ENCODE peak calls at places on chromosomes 3 and 15, in five cellular contexts. X, D, Z, O and I are unnamed samples.

GRCh38 chr3:163939926-163940325 is 1138.4 kb downstream of the SI start:
- DNase-seq in Z (no peak), X (no peak), D (no peak), O (no peak), I (no peak)

GRCh38 chr15:61653110-61653509 is 407.1 kb downstream of the VPS13C start:
- DNase-seq in Z (no peak), X (no peak), D (no peak), O (no peak), I (no peak)

GRCh38 chr3:12301513-12301912 is 12.6 kb downstream of the PPARG start:
- DNase-seq in D (no peak), O (no peak), X (no peak), Z (no peak), I (no peak)

GRCh38 chr3:116836286-116836685 is 126.7 kb downstream of the TUSC7 start:
- DNase-seq in D (no peak), X (no peak), O (no peak), Z (no peak), I (no peak)

GRCh38 chr15:60384052-60384451 is 13.7 kb downstream of the ANXA2 start:
- DNase-seq in Z (no peak), D (no peak), O (no peak), X (no peak), I (no peak)

GRCh38 chr15:98800437-98801233 is 152.3 kb downstream of the IGF1R start:
- DNase-seq in Z (no peak), D (no peak), X (no peak), O (peak), I (no peak)

GRCh38 chr3:193894121-193894863 is 241.7 kb upstream of the HES1 start:
- DNase-seq in Z (no peak), X (no peak), D (no peak), O (no peak), I (no peak)

GRCh38 chr3:72892870-72893269 is 5.0 kb downstream of the GXYLT2 start:
- DNase-seq in D (no peak), Z (no peak), O (no peak), X (no peak), I (no peak)

GRCh38 chr3:30310251-30310954 is 296.0 kb upstream of the TGFBR2 start:
- DNase-seq in Z (no peak), O (no peak), D (no peak), X (no peak), I (no peak)

GRCh38 chr15:90143176-90143655 is 40.9 kb upstream of the IDH2 start:
- DNase-seq in X (no peak), D (peak), O (peak), Z (peak), I (peak)

GRCh38 chr15:36688310-36689102 is 109.1 kb downstream of the CDIN1 start:
- DNase-seq in D (no peak), X (no peak), O (no peak), Z (no peak), I (no peak)

GRCh38 chr3:108091498-108092259 is 848 bp upstream of the CD47 start:
- DNase-seq in O (no peak), X (no peak), D (peak), Z (no peak), I (peak)

GRCh38 chr15:92667291-92667904 is 11.8 kb upstream of the FAM174B start:
- DNase-seq in Z (no peak), D (no peak), O (peak), X (no peak), I (no peak)

GRCh38 chr3:184822654-184823053 is 10.7 kb downstream of the VPS8 start:
- DNase-seq in O (no peak), D (no peak), Z (no peak), X (no peak), I (no peak)

GRCh38 chr3:36663666-36664291 is 100.6 kb downstream of the DCLK3 start:
- DNase-seq in Z (no peak), D (no peak), O (no peak), X (no peak), I (no peak)

GRCh38 chr3:125587039-125587664 is 8.1 kb downstream of the OSBPL11 start:
- DNase-seq in D (no peak), Z (no peak), O (no peak), X (no peak), I (no peak)

GRCh38 chr15:56160966-56161365 is 82.7 kb downstream of the RFX7 start:
- DNase-seq in O (no peak), D (no peak), X (no peak), Z (no peak), I (no peak)

GRCh38 chr3:185070491-185071335 is 82.1 kb downstream of the C3orf70 start:
- DNase-seq in X (no peak), Z (no peak), D (no peak), O (no peak), I (no peak)

GRCh38 chr15:44028349-44028748 is 166.7 kb downstream of the FRMD5 start:
- DNase-seq in D (no peak), Z (no peak), O (no peak), X (no peak), I (no peak)

GRCh38 chr3:64546856-64547255 is 140.9 kb downstream of the ADAMTS9 start:
- DNase-seq in D (no peak), X (no peak), Z (no peak), O (no peak), I (no peak)

GRCh38 chr3:150370982-150371381 is 37.1 kb upstream of the TSC22D2 start:
- DNase-seq in O (no peak), Z (no peak), X (no peak), D (no peak), I (no peak)

GRCh38 chr3:101828289-101828688 is 21.0 kb upstream of the NFKBIZ start:
- DNase-seq in O (peak), X (no peak), Z (no peak), D (no peak), I (no peak)

GRCh38 chr3:187773963-187774789 is 28.9 kb upstream of the BCL6 start:
- DNase-seq in D (no peak), O (no peak), Z (no peak), X (no peak), I (no peak)

GRCh38 chr3:69320867-69321266 is 65.0 kb downstream of the FRMD4B start:
- DNase-seq in X (no peak), D (no peak), Z (peak), O (no peak), I (no peak)

GRCh38 chr3:63351159-63352007 is 73.3 kb downstream of the SYNPR start:
- DNase-seq in Z (peak), X (no peak), D (no peak), O (peak), I (no peak)

GRCh38 chr15:59492389-59493377 is 54.7 kb downstream of the FAM81A start:
- DNase-seq in Z (peak), X (no peak), D (peak), O (peak), I (peak)

GRCh38 chr3:81931265-81931664 is 169.8 kb upstream of the GBE1 start:
- DNase-seq in X (no peak), Z (no peak), O (no peak), D (no peak), I (no peak)

GRCh38 chr3:33437556-33438283 is 2.5 kb downstream of the UBP1 start:
- DNase-seq in O (no peak), X (no peak), Z (no peak), D (no peak), I (no peak)

GRCh38 chr3:184825456-184825855 is 13.5 kb downstream of the VPS8 start:
- DNase-seq in X (no peak), D (no peak), Z (no peak), O (no peak), I (no peak)

GRCh38 chr3:177610677-177611654 is 413.7 kb upstream of the TBL1XR1 start:
- DNase-seq in X (peak), D (no peak), O (peak), Z (no peak), I (no peak)

GRCh38 chr3:120682095-120682681 is at the start of gene HGD:
- DNase-seq in X (no peak), O (no peak), D (no peak), Z (no peak), I (no peak)

GRCh38 chr3:151835751-151836550 is 22.0 kb downstream of the AADAC start:
- DNase-seq in O (no peak), X (no peak), D (no peak), Z (no peak), I (no peak)

GRCh38 chr3:127209840-127210653 is 17.1 kb downstream of the PRR23E start:
- DNase-seq in X (no peak), Z (peak), O (no peak), D (no peak), I (no peak)

GRCh38 chr3:70065666-70066253 is 66.2 kb downstream of the SAMMSON start:
- DNase-seq in X (no peak), O (no peak), D (no peak), Z (no peak), I (no peak)

GRCh38 chr3:119891944-119892721 is 110.2 kb downstream of the NR1I2 start:
- DNase-seq in X (no peak), D (no peak), O (peak), Z (peak), I (no peak)

GRCh38 chr15:48647963-48648362 is 2.5 kb upstream of the FBN1 start:
- DNase-seq in O (no peak), X (no peak), D (no peak), Z (no peak), I (no peak)

GRCh38 chr15:98651581-98652220 is 3.4 kb downstream of the IGF1R start:
- DNase-seq in X (no peak), O (no peak), Z (no peak), D (no peak), I (no peak)